ENCODE peak calls at places on chromosomes 16 and 17, in four cellular contexts. E is Karpas-422, T is heart left ventricle, U is HepG2. S is an unnamed sample. For H3K36me3 and H3K4me1, the result is how much of the 10 kb centered on the place peaks cover.

GRCh38 chr17:47785538-47786123 is 36.0 kb downstream of the OSBPL7 start:
- DNase-seq in E (peak), T (no peak), U (peak), S (no peak)

GRCh38 chr16:12050361-12050760 is 73.8 kb downstream of the SNX29 start:
- DNase-seq in E (no peak), T (no peak), U (no peak), S (no peak)

GRCh38 chr16:3841729-3842508 is 38.6 kb downstream of the CREBBP start:
- DNase-seq in E (peak), T (no peak), U (no peak), S (no peak)

GRCh38 chr17:77233635-77234334 is 93.0 kb downstream of the SEC14L1 start:
- DNase-seq in E (no peak), T (no peak), U (peak), S (peak)

GRCh38 chr16:78147846-78148535 is 48.5 kb downstream of the WWOX start:
- DNase-seq in E (no peak), T (no peak), U (no peak), S (no peak)

GRCh38 chr17:56699186-56699895 is 105.8 kb downstream of the NOG start:
- DNase-seq in E (no peak), T (peak), U (no peak), S (peak)

GRCh38 chr17:78839173-78839761 is 1.3 kb downstream of the USP36 start:
- DNase-seq in E (peak), T (no peak), U (no peak), S (peak)

GRCh38 chr16:1700246-1700645 is 5.7 kb upstream of the MAPK8IP3 start:
- DNase-seq in E (no peak), T (no peak), U (no peak), S (no peak)

GRCh38 chr16:65660390-65660789 is 538.5 kb upstream of the CDH11 start:
- DNase-seq in E (no peak), T (no peak), U (no peak), S (no peak)

GRCh38 chr16:85989376-85989775 is 90.4 kb downstream of the IRF8 start:
- DNase-seq in E (no peak), T (no peak), U (no peak), S (no peak)

GRCh38 chr17:58352843-58353719 is 1.1 kb upstream of the SUPT4H1 start:
- DNase-seq in E (peak), T (peak), U (no peak), S (peak)

GRCh38 chr17:75228305-75228704 is 22.8 kb downstream of the NUP85 start:
- DNase-seq in E (no peak), T (no peak), U (no peak), S (no peak)

GRCh38 chr16:19777061-19777460 is 59.0 kb downstream of the IQCK start:
- DNase-seq in E (no peak), T (no peak), U (no peak), S (no peak)

GRCh38 chr16:17082126-17082882 is 388.5 kb downstream of the XYLT1 start:
- DNase-seq in E (no peak), T (no peak), U (no peak), S (no peak)

GRCh38 chr17:27512511-27513346 is 56.5 kb downstream of the KSR1 start:
- DNase-seq in E (no peak), T (no peak), U (no peak), S (no peak)

GRCh38 chr17:74454197-74455024 is 12.0 kb upstream of the CD300A start:
- DNase-seq in E (no peak), T (no peak), U (peak), S (peak)

GRCh38 chr16:54766355-54766754 is 164.3 kb upstream of the IRX5 start:
- DNase-seq in E (no peak), T (no peak), U (no peak), S (no peak)

GRCh38 chr17:1313270-1314005 is 34.0 kb downstream of the TRARG1 start:
- DNase-seq in E (no peak), T (no peak), U (no peak), S (no peak)

GRCh38 chr17:67528751-67529436 is 151.8 kb downstream of the PITPNC1 start:
- DNase-seq in E (no peak), T (peak), U (peak), S (peak)
- H3K27ac ChIP-seq in E (no peak), T (peak), U (no peak), S (no peak)

GRCh38 chr17:4176803-4177472 is 33.9 kb downstream of the CYB5D2 start:
- DNase-seq in E (no peak), T (no peak), U (no peak), S (no peak)
- H3K36me3 ChIP-seq in E (half or more), T (half or more), U (under half), S (under half)

DNA sequence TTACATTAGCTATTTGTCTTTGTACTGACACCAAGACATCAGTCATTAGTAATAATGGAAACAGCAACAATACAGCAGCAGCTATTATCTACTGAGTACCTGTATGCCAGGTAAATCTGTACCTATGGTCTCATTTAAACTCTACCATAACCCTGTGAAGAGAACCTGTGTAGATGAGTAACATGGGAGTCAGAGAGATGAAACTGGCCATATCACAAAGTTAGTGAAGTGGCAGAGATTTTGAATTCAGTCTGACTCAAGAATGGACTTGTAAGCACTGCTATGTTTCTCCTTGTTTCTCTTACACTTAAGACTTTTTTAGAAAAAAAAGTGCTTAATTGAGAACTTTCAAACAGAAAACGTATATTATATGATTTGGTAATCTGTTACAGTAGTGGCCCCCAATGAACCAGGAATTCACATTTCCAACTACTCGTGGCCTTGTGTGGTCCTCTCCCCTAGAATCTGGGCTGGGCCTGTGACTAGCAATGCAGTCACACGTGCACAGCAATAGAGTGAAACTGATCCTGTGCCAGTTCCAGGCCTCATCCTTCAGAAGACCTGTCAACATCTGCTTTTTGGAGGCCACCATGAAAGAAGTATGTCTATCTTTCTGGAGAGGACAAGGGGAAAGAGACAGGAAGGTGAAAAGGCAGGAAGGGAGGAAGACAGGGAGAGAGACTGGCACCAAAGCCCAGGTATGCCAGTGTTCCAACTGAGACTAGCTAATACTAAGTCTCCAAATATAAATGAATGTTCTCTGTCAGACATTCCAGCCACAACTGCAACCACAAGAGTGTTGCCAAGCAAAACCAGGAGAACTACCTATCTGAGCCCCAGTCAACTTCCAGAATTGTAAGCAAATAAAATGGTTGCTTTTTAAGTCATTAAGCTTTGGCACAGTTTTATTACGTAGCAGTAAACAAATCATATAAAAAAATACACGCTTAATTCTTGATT is 12.0 kb downstream of the CRLF3 start:
- DNase-seq in E (no peak), T (no peak), U (no peak), S (no peak)
- H3K4me1 ChIP-seq in E (under half), T (under half), U (under half), S (under half)

DNA sequence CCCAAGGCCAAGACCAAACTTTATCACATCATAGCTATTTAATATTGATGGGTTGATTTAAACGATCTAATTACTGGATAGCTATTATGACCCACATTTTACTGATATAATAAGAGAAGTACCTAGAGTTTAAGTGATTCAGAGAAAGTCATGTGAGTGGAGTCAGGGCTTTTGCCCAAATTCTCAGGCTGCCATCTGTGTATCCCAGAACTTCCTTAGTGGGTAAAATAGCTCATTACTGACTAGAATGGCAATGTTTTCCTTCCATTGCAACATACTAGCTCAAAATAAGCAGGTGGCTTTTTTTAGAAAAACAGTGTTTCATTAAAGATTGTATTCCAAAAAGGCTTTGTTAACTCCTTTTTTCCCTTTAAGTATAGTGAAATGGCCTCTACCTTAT is 113.9 kb upstream of the MAF start:
- DNase-seq in E (no peak), T (no peak), U (no peak), S (no peak)
- H3K27ac ChIP-seq in E (no peak), T (no peak), U (no peak), S (no peak)

GRCh38 chr17:80356231-80356856 is 58.6 kb upstream of the ENDOV start:
- DNase-seq in E (no peak), T (peak), U (no peak), S (no peak)

GRCh38 chr17:80354381-80354780 is 60.6 kb upstream of the ENDOV start:
- DNase-seq in E (no peak), T (no peak), U (no peak), S (no peak)

GRCh38 chr17:80352216-80352895 is 62.6 kb upstream of the ENDOV start:
- DNase-seq in E (no peak), T (no peak), U (no peak), S (no peak)

GRCh38 chr17:80353718-80354275 is 61.2 kb upstream of the ENDOV start:
- DNase-seq in E (no peak), T (peak), U (no peak), S (no peak)

GRCh38 chr17:80352991-80353665 is 61.8 kb upstream of the ENDOV start:
- DNase-seq in E (no peak), T (peak), U (no peak), S (peak)
- H3K36me3 ChIP-seq in E (under half), T (under half), U (under half), S (under half)

DNA sequence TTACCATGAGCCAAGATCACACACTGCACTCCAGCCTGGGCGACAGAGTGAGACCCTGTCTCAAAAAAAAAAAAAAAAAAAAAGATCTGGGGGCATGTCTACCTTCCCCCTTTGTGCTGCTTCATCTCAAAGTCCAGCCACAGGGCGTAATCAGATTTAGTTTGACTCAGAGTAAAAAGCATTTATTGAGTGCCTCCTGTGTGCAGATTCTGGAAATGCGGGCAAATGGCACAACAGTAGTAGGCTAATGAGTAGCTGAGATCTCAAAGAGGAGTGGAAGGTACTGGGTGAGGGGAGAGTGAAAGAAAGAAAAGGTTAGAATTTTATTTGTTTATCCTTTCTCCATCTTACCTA is 9.1 kb upstream of the NR1D1 start:
- DNase-seq in E (no peak), T (no peak), U (peak), S (peak)
- H3K4me1 ChIP-seq in E (under half), T (half or more), U (half or more), S (under half)

GRCh38 chr17:7259555-7259889 is 2.8 kb downstream of the CLDN7 start:
- DNase-seq in E (no peak), T (no peak), U (no peak), S (no peak)
- H3K27ac ChIP-seq in E (no peak), T (no peak), U (peak), S (peak)

DNA sequence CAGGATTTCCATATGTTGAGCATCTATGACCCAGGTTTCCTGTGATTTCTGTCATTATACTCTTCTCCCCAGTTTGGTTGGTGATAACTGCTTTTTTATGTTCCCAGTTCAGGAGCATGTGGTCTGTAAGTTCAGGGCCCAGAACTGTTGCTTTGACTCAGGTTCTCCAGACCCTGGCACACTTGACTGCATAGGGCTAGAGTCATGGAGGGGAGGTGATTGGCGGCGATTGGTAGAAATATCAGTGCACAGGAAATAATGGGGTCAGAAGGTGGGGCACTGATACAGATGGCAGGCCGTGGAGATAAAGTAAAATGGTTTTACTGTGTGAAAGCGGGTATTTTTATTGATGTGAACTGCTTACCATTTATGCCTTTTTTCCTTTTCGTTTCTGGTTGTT is 28.8 kb downstream of the TAC4 start:
- DNase-seq in E (no peak), T (no peak), U (no peak), S (no peak)
- H3K36me3 ChIP-seq in E (under half), T (under half), U (half or more), S (under half)

GRCh38 chr17:41784207-41784744 is 2.2 kb downstream of the JUP start:
- DNase-seq in E (no peak), T (peak), U (no peak), S (peak)

GRCh38 chr17:41779954-41780353 is 6.6 kb downstream of the JUP start:
- DNase-seq in E (no peak), T (no peak), U (no peak), S (no peak)

GRCh38 chr17:41782142-41782541 is 4.4 kb downstream of the JUP start:
- DNase-seq in E (no peak), T (peak), U (no peak), S (no peak)

GRCh38 chr17:41785091-41785875 is 1.2 kb downstream of the JUP start:
- DNase-seq in E (no peak), T (no peak), U (no peak), S (peak)

DNA sequence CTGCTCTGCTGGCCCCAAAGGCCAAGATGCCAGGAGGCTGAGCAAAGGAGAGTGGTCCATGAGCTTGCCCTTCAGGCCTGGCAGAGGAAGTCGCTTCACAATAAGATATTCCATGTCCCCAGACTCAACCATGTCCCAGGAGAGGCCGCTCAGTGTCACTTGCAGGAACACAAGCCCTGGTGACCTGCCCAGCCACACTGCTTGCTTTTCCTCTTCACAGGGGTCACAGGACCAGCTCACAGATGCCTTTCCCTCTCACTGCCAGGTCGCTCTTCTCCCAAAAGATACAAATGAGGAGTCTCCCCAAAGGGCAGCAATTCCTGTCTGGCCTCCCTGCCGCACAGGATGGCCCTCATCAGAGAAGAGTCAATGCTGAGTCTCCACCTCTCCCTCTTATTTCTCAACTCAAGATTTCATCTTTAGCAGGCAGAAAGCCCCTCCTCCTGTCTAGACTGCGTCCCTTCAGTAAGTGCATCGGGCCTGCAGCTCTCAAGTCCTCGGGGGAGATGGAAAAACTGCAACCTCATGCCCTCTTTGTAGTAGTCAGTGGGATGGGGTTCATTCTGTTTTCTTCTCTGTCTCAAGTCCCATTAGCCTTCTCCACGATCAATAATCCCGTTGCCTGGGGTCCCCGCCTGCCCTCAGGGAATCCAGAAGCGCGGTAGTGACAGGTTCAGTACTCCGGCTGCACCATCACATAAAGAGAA is 5.0 kb downstream of the JUP start:
- DNase-seq in E (no peak), T (peak), U (no peak), S (no peak)
- H3K4me1 ChIP-seq in E (under half), T (half or more), U (half or more), S (under half)

S was measured in small intestine.